ENCODE peak calls at places on chromosomes 7 and 10, in four cellular contexts. Y is HEK293T, L is WTC11, N is HepG2. D is an unnamed sample.

GRCh38 chr10:126647116-126647515 is 23.4 kb downstream of the C10orf90 start:
- DNase-seq in L (no peak), N (no peak), Y (no peak), D (no peak)

GRCh38 chr7:35691827-35692307 is 3.1 kb downstream of the HERPUD2 start:
- DNase-seq in L (no peak), N (peak; percentile 54), Y (peak; percentile 33), D (peak; percentile 77)

GRCh38 chr7:73893342-73894101 is 32.6 kb downstream of the TMEM270 start:
- DNase-seq in L (no peak), N (no peak), Y (no peak), D (no peak)

GRCh38 chr7:151856516-151856915 is 20.4 kb downstream of the PRKAG2 start:
- DNase-seq in Y (no peak), N (no peak), L (no peak), D (no peak)

GRCh38 chr10:86693721-86694369 is 25.5 kb downstream of the LDB3 start:
- DNase-seq in Y (peak; percentile 64), N (peak; percentile 19), L (peak; percentile 64), D (peak; percentile 63)

GRCh38 chr7:50295133-50295532 is 9.4 kb upstream of the IKZF1 start:
- DNase-seq in N (no peak), L (no peak), Y (no peak), D (no peak)

GRCh38 chr10:92604841-92605240 is 11.9 kb downstream of the KIF11 start:
- DNase-seq in Y (no peak), L (no peak), N (no peak), D (no peak)

GRCh38 chr10:97914837-97915211 is 65.2 kb downstream of the GOLGA7B start:
- DNase-seq in N (peak; percentile 29), L (peak; percentile 93), Y (peak; percentile 89), D (peak; percentile 79)

GRCh38 chr10:81838950-81839349 is 36.0 kb upstream of the NRG3 start:
- DNase-seq in L (peak; percentile 38), N (no peak), Y (no peak), D (no peak)

GRCh38 chr7:55545496-55545895 is 26.8 kb downstream of the VOPP1 start:
- DNase-seq in N (no peak), Y (no peak), L (no peak), D (no peak)

GRCh38 chr7:9498303-9498702 is 1064.9 kb downstream of the NXPH1 start:
- DNase-seq in N (no peak), L (no peak), Y (no peak), D (no peak)

GRCh38 chr10:69439813-69440506 is 11.3 kb upstream of the TSPAN15 start:
- DNase-seq in L (no peak), Y (no peak), N (peak; percentile 52), D (no peak)

GRCh38 chr7:69603937-69604494 is 5.7 kb downstream of the AUTS2 start:
- DNase-seq in N (no peak), Y (no peak), L (no peak), D (no peak)

GRCh38 chr7:30308392-30308791 is 24.0 kb downstream of the ZNRF2 start:
- DNase-seq in L (no peak), Y (no peak), N (no peak), D (no peak)

GRCh38 chr10:120048358-120048757 is 155.8 kb downstream of the SEC23IP start:
- DNase-seq in Y (no peak), N (no peak), L (no peak), D (no peak)

GRCh38 chr10:131970946-131971345 is 10.8 kb downstream of the BNIP3 start:
- DNase-seq in Y (no peak), L (no peak), N (no peak), D (no peak)

GRCh38 chr7:107661081-107661864 is 645 bp downstream of the SLC26A4 start:
- DNase-seq in N (peak; percentile 37), Y (peak; percentile 63), L (peak; percentile 72), D (no peak)

GRCh38 chr7:2807846-2808772 is 36.0 kb downstream of the GNA12 start:
- DNase-seq in N (no peak), Y (peak; percentile 67), L (no peak), D (no peak)

GRCh38 chr10:3398825-3399646 is 226.5 kb upstream of the PITRM1 start:
- DNase-seq in Y (no peak), N (peak; percentile 84), L (no peak), D (no peak)

GRCh38 chr7:101124376-101125056 is 2.4 kb upstream of the SERPINE1 start:
- DNase-seq in N (peak; percentile 84), L (no peak), Y (no peak), D (no peak)

GRCh38 chr7:117074378-117074777 is 121.1 kb downstream of the ST7 start:
- DNase-seq in Y (no peak), L (no peak), N (no peak), D (no peak)

GRCh38 chr10:5477948-5478693 is 21.2 kb downstream of the CALML5 start:
- DNase-seq in N (no peak), L (no peak), Y (no peak), D (peak; percentile 90)

GRCh38 chr7:46559194-46559576 is 638.1 kb upstream of the IGFBP3 start:
- DNase-seq in Y (no peak), L (no peak), N (no peak), D (no peak)

GRCh38 chr7:114047889-114048288 is 129.1 kb upstream of the PPP1R3A start:
- DNase-seq in N (no peak), L (no peak), Y (no peak), D (no peak)

GRCh38 chr10:74177140-74177677 is 26.2 kb downstream of the ADK start:
- DNase-seq in L (no peak), Y (peak; percentile 16), N (peak; percentile 81), D (peak; percentile 58)

GRCh38 chr7:23267357-23267756 is 20.8 kb downstream of the GPNMB start:
- DNase-seq in Y (no peak), N (no peak), L (no peak), D (no peak)

GRCh38 chr7:104299323-104299722 is 29.1 kb upstream of the LHFPL3 start:
- DNase-seq in L (no peak), Y (no peak), N (no peak), D (no peak)

GRCh38 chr7:104960741-104961479 is 53.1 kb upstream of the KMT2E start:
- DNase-seq in L (no peak), N (no peak), Y (no peak), D (no peak)

GRCh38 chr10:119515511-119516045 is 26.9 kb downstream of the RGS10 start:
- DNase-seq in Y (no peak), N (no peak), L (no peak), D (peak; percentile 70)

GRCh38 chr10:36736311-36736710 is 389.1 kb upstream of the ANKRD30A start:
- DNase-seq in L (no peak), N (no peak), Y (no peak), D (no peak)

GRCh38 chr10:36739884-36740445 is 385.4 kb upstream of the ANKRD30A start:
- DNase-seq in N (no peak), Y (no peak), L (no peak), D (no peak)

GRCh38 chr10:36738738-36739431 is 386.5 kb upstream of the ANKRD30A start:
- DNase-seq in N (no peak), Y (no peak), L (no peak), D (no peak)
- TF ChIP-seq ELF4 in N (no peak), Y (no peak), L (no peak), D (no peak)

GRCh38 chr7:518630-519428 is 817 bp downstream of the PDGFA start:
- DNase-seq in L (peak; percentile 65), Y (peak; percentile 45), N (no peak), D (peak; percentile 80)
- TF ChIP-seq ELF4 in L (no peak), Y (no peak), N (no peak), D (no peak)

DNA sequence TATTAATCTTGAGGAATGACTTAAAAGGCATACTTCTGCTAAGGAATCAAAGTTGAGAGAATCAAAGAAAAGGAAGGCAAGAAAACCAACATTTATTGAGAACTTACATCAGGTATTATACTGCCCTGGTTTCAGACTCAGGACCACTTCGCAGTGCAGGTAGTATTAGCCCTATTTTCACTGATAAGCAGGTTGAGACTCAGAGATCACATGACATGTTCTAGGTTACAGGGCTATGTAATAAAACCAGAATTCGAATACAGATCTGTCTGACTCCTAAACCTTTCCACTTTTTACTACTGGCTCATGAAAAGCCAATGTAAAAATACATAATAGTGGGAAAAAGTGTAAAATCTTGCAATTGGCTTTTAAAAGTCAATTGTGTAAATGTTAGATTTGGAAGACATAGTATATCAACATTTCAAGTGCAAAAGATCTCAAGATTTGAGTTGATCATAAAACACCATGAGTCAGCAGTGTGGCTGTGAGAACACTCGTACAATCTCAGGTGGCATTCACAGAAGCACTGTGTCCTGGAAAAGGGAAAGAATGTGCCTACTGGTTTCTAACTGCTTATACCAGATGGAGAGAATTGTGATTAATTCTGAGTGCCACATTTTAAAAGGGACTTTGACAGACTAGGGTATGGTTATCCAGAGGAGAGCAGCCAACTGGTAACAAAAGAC is 195.8 kb upstream of the MKLN1 start:
- DNase-seq in N (no peak), Y (no peak), L (no peak), D (no peak)
- TF ChIP-seq ELF4 in N (no peak), Y (no peak), L (no peak), D (no peak)

GRCh38 chr7:16989883-16990413 is 108.2 kb upstream of the AGR3 start:
- DNase-seq in Y (no peak), N (peak; percentile 100), L (no peak), D (no peak)
- TF ChIP-seq ELF4 in Y (no peak), N (no peak), L (no peak), D (no peak)

GRCh38 chr7:85407401-85407800 is 220.5 kb upstream of the SEMA3D start:
- DNase-seq in L (no peak), Y (no peak), N (no peak), D (no peak)
- TF ChIP-seq ELF4 in L (no peak), Y (no peak), N (no peak), D (no peak)

GRCh38 chr7:140441519-140441918 is 37.7 kb downstream of the RAB19 start:
- DNase-seq in Y (no peak), L (no peak), N (no peak), D (no peak)
- TF ChIP-seq ELF4 in Y (no peak), L (no peak), N (no peak), D (no peak)

D was measured in K562.